ENCODE peak calls at places on chromosome 5, in five cellular contexts. One of them, this sample, is unnamed.

GRCh38 chr5:53318303-53318702 is 162.1 kb upstream of the FST start:
- DNase-seq in K562: no peak
- DNase-seq in A549: peak
- DNase-seq in H1: no peak
- DNase-seq in GM12878: no peak
- DNase-seq in this sample: no peak

GRCh38 chr5:54087436-54087835 is 222.9 kb downstream of the ARL15 start:
- DNase-seq in K562: no peak
- DNase-seq in A549: no peak
- DNase-seq in H1: no peak
- DNase-seq in GM12878: no peak
- DNase-seq in this sample: no peak

GRCh38 chr5:67246108-67246507 is 49.5 kb upstream of the CD180 start:
- DNase-seq in K562: peak
- DNase-seq in A549: peak
- DNase-seq in H1: no peak
- DNase-seq in GM12878: peak
- DNase-seq in this sample: peak

GRCh38 chr5:176738851-176739250 is 71.5 kb upstream of the UNC5A start:
- DNase-seq in K562: no peak
- DNase-seq in A549: no peak
- DNase-seq in H1: peak
- DNase-seq in GM12878: no peak
- DNase-seq in this sample: no peak

GRCh38 chr5:170571885-170572284 is 68.1 kb downstream of the KCNIP1 start:
- DNase-seq in K562: no peak
- DNase-seq in A549: no peak
- DNase-seq in H1: no peak
- DNase-seq in GM12878: no peak
- DNase-seq in this sample: no peak

GRCh38 chr5:141326088-141326854 is 4.0 kb upstream of the PCDHGA1 start:
- DNase-seq in K562: peak
- DNase-seq in A549: peak
- DNase-seq in H1: peak
- DNase-seq in GM12878: no peak
- DNase-seq in this sample: peak

GRCh38 chr5:150734579-150735384 is 24.0 kb downstream of the DCTN4 start:
- DNase-seq in K562: peak
- DNase-seq in A549: no peak
- DNase-seq in H1: peak
- DNase-seq in GM12878: peak
- DNase-seq in this sample: no peak

GRCh38 chr5:27494845-27495244 is 456.5 kb upstream of the CDH9 start:
- DNase-seq in K562: no peak
- DNase-seq in A549: peak
- DNase-seq in H1: no peak
- DNase-seq in GM12878: no peak
- DNase-seq in this sample: no peak

GRCh38 chr5:28344803-28345433 is 1306.5 kb upstream of the CDH9 start:
- DNase-seq in K562: peak
- DNase-seq in A549: peak
- DNase-seq in H1: no peak
- DNase-seq in GM12878: peak
- DNase-seq in this sample: peak

GRCh38 chr5:141758316-141758965 is 76.4 kb upstream of the ARAP3 start:
- DNase-seq in K562: no peak
- DNase-seq in A549: no peak
- DNase-seq in H1: no peak
- DNase-seq in GM12878: no peak
- DNase-seq in this sample: no peak

GRCh38 chr5:21642321-21642720 is 1210.8 kb downstream of the CDH12 start:
- DNase-seq in K562: no peak
- DNase-seq in A549: no peak
- DNase-seq in H1: no peak
- DNase-seq in GM12878: no peak
- DNase-seq in this sample: no peak

DNA sequence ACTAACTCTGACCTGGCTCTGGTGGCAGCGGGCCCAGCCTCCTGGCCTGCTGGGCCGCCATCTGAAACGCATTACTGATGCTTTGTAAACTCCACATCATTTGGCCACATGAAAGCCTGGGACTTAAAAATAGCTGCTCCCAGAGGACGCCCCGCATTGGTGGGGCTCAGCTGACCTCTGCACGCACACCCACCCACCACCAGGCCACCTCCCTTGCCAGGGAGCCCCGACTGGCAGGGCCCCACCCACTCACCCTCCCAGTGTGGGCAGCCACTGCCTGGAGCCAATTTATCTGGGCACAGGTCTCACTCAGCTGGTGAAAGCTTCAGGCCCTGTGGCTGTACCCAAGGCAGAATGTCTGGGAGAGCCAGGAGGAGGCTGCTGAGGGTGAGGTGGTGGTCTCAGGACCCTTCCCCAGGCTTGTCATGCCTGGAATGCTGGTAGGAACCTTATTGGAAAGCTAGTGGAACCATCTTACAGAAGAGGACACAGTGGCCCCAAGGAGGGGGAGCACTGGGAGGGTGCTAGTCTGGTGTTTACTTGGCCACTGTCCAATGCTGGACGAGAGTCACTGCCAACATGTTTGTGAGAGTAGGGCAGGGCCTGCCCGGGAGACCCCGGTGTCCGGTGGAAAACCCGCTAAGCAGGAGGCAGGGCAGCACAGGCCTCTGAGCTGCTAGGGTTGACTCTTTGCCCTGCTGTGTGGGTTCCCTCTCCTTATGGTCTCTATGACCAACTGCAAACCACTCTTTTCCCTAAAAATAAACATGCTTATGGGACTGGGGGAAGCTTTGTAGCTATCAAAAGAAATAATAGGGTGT is 10.9 kb downstream of the TCF7 start:
- DNase-seq in K562: no peak
- DNase-seq in A549: no peak
- DNase-seq in H1: no peak
- DNase-seq in GM12878: no peak
- DNase-seq in this sample: no peak
- TF ChIP-seq KDM1A in K562: no peak
- TF ChIP-seq KDM1A in A549: no peak
- TF ChIP-seq KDM1A in H1: no peak
- TF ChIP-seq KDM1A in GM12878: no peak
- TF ChIP-seq KDM1A in this sample: no peak

GRCh38 chr5:59218424-59219045 is 635.7 kb downstream of the RAB3C start:
- DNase-seq in K562: no peak
- DNase-seq in A549: no peak
- DNase-seq in H1: no peak
- DNase-seq in GM12878: no peak
- DNase-seq in this sample: peak
- TF ChIP-seq CHD2 in K562: no peak
- TF ChIP-seq CHD2 in A549: no peak
- TF ChIP-seq CHD2 in H1: no peak
- TF ChIP-seq CHD2 in GM12878: no peak
- TF ChIP-seq CHD2 in this sample: no peak

DNA sequence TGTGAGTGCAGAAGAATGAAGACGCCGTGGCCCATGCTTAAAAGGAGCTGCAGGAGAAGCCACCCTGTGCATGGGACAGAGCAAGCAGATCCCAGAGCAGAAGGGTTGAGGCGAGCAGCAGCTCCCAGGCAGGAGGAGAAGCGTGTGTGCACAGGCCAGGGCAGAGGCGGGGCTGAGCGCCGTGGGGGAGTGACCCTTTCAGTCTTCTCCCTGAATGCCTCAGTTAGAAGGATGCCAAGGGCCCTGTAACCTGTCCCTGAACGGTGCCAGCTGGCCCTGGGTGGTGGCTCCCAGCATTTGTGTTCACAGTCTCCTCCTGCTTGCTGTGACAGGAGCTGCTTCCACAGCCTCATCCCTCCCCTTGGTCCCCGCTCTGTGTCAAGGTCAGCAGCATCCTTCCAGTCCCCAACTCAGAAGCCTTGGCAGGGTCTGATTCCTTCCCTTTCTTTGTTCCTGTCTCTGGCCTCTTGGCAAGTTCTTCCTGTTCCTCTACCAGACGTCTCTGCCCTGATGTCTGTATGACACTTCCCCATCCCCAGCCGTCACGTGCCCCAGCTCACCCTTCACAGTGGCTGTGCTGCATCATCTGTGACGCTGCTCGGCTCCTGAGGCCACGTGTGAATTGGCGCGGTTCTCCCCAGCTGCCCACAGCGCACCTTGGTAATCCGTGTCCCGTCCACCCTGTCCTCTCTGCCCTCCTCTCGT is 5.2 kb downstream of the EXOC3 start:
- DNase-seq in K562: no peak
- DNase-seq in A549: no peak
- DNase-seq in H1: no peak
- DNase-seq in GM12878: no peak
- DNase-seq in this sample: no peak
- TF ChIP-seq KDM1A in K562: no peak
- TF ChIP-seq KDM1A in A549: no peak
- TF ChIP-seq KDM1A in H1: no peak
- TF ChIP-seq KDM1A in GM12878: no peak
- TF ChIP-seq KDM1A in this sample: no peak

DNA sequence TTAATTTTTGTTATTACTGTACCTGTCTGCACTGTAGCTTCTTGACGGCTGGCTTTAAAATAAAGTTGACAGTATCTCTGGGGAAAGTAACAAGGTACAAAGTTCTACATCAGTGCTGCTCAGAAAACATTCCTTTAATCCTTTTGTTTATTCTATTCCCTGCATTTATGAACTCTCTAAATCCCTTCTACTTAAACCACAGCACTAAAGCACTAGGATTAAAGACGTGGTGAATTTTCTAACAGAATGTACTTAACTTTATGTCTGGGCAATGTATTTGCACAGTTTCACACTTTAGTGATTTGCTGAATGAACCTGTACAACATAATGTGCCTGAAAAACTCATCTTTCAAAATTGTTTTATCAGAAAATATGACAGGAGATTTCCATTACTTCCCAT is 43.9 kb downstream of the LHFPL2 start:
- DNase-seq in K562: no peak
- DNase-seq in A549: no peak
- DNase-seq in H1: no peak
- DNase-seq in GM12878: no peak
- DNase-seq in this sample: peak
- TF ChIP-seq CHD2 in K562: no peak
- TF ChIP-seq CHD2 in A549: no peak
- TF ChIP-seq CHD2 in H1: no peak
- TF ChIP-seq CHD2 in GM12878: no peak
- TF ChIP-seq CHD2 in this sample: no peak

GRCh38 chr5:8581047-8581446 is 712.1 kb downstream of the MTRR start:
- DNase-seq in K562: no peak
- DNase-seq in A549: no peak
- DNase-seq in H1: no peak
- DNase-seq in GM12878: no peak
- DNase-seq in this sample: no peak
- TF ChIP-seq KDM1A in K562: no peak
- TF ChIP-seq KDM1A in A549: no peak
- TF ChIP-seq KDM1A in H1: no peak
- TF ChIP-seq KDM1A in GM12878: no peak
- TF ChIP-seq KDM1A in this sample: no peak